ENCODE peak calls at places on chromosomes 3 and 15, in eight cellular contexts. H, G, O, Q, I, V, M and K are unnamed samples.

GRCh38 chr15:49313650-49314049 is 109.4 kb upstream of the FGF7 start:
- DNase-seq in H (no peak), G (no peak), O (no peak), Q (no peak), I (no peak), V (no peak), M (no peak), K (no peak)

GRCh38 chr15:78716651-78717050 is 75.6 kb upstream of the CHRNB4 start:
- DNase-seq in H (no peak), G (no peak), O (no peak), Q (no peak), I (no peak), V (no peak), M (no peak), K (no peak)

GRCh38 chr3:101074518-101074917 is 81.3 kb upstream of the ABI3BP start:
- DNase-seq in H (no peak), G (no peak), O (no peak), Q (no peak), I (no peak), V (no peak), M (peak), K (no peak)

GRCh38 chr3:57152761-57153160 is 12.4 kb downstream of the IL17RD start:
- DNase-seq in H (no peak), G (no peak), O (no peak), Q (no peak), I (no peak), V (no peak), M (no peak), K (no peak)

GRCh38 chr15:59399465-59400102 is 26.9 kb upstream of the MYO1E start:
- DNase-seq in H (peak), G (no peak), O (no peak), Q (no peak), I (no peak), V (no peak), M (no peak), K (no peak)

GRCh38 chr3:47414666-47415587 is 34.1 kb downstream of the PTPN23 start:
- DNase-seq in H (peak), G (no peak), O (no peak), Q (no peak), I (no peak), V (no peak), M (no peak), K (no peak)

GRCh38 chr3:20405731-20406130 is 219.7 kb upstream of the SGO1 start:
- DNase-seq in H (no peak), G (no peak), O (no peak), Q (no peak), I (no peak), V (no peak), M (no peak), K (no peak)

GRCh38 chr3:42129014-42129953 is 38.1 kb downstream of the TRAK1 start:
- DNase-seq in H (no peak), G (no peak), O (peak), Q (no peak), I (no peak), V (no peak), M (peak), K (no peak)

GRCh38 chr3:77256584-77257488 is 216.9 kb downstream of the ROBO2 start:
- DNase-seq in H (no peak), G (no peak), O (no peak), Q (peak), I (no peak), V (no peak), M (no peak), K (no peak)

GRCh38 chr3:9398715-9399708 is 1.6 kb downstream of the SETD5 start:
- DNase-seq in H (peak), G (no peak), O (no peak), Q (no peak), I (no peak), V (peak), M (peak), K (peak)

GRCh38 chr3:52118156-52118875 is 35.9 kb downstream of the POC1A start:
- DNase-seq in H (no peak), G (no peak), O (no peak), Q (no peak), I (no peak), V (no peak), M (no peak), K (no peak)

GRCh38 chr3:150385296-150386242 is 22.5 kb upstream of the TSC22D2 start:
- DNase-seq in H (peak), G (no peak), O (no peak), Q (no peak), I (no peak), V (no peak), M (no peak), K (no peak)

GRCh38 chr15:80384442-80384841 is 19.7 kb upstream of the ARNT2 start:
- DNase-seq in H (no peak), G (no peak), O (no peak), Q (no peak), I (no peak), V (no peak), M (no peak), K (no peak)

GRCh38 chr3:12707425-12707824 is 43.5 kb upstream of the RAF1 start:
- DNase-seq in H (no peak), G (no peak), O (no peak), Q (no peak), I (no peak), V (no peak), M (no peak), K (no peak)

GRCh38 chr3:115100172-115100571 is 46.9 kb downstream of the ZBTB20 start:
- DNase-seq in H (no peak), G (no peak), O (no peak), Q (peak), I (no peak), V (peak), M (peak), K (no peak)

GRCh38 chr3:9141903-9142302 is 107.5 kb downstream of the SRGAP3 start:
- DNase-seq in H (no peak), G (no peak), O (no peak), Q (no peak), I (no peak), V (no peak), M (no peak), K (no peak)

GRCh38 chr3:182500294-182500693 is 293.0 kb upstream of the ATP11B start:
- DNase-seq in H (no peak), G (no peak), O (no peak), Q (no peak), I (no peak), V (no peak), M (no peak), K (peak)

GRCh38 chr3:69451594-69451993 is 65.7 kb upstream of the FRMD4B start:
- DNase-seq in H (no peak), G (no peak), O (no peak), Q (no peak), I (no peak), V (no peak), M (no peak), K (no peak)

GRCh38 chr15:78018968-78019644 is 58.4 kb downstream of the TBC1D2B start:
- DNase-seq in H (peak), G (no peak), O (no peak), Q (no peak), I (no peak), V (no peak), M (no peak), K (no peak)

GRCh38 chr15:49898097-49898496 is 220.9 kb downstream of the ATP8B4 start:
- DNase-seq in H (no peak), G (no peak), O (no peak), Q (no peak), I (no peak), V (no peak), M (no peak), K (no peak)

GRCh38 chr15:92473784-92474183 is 80.1 kb downstream of the ST8SIA2 start:
- DNase-seq in H (no peak), G (no peak), O (no peak), Q (no peak), I (no peak), V (no peak), M (no peak), K (no peak)

GRCh38 chr15:90650956-90651689 is 66.0 kb upstream of the BLM start:
- DNase-seq in H (no peak), G (no peak), O (no peak), Q (no peak), I (no peak), V (no peak), M (no peak), K (no peak)

GRCh38 chr3:133426721-133427120 is 26.9 kb downstream of the BFSP2 start:
- DNase-seq in H (no peak), G (no peak), O (no peak), Q (no peak), I (no peak), V (no peak), M (peak), K (no peak)

GRCh38 chr15:34795267-34796081 is at the start of gene ACTC1:
- DNase-seq in H (no peak), G (no peak), O (peak), Q (no peak), I (no peak), V (no peak), M (peak), K (peak)

GRCh38 chr3:14335774-14336413 is 66.5 kb upstream of the SLC6A6 start:
- DNase-seq in H (no peak), G (no peak), O (no peak), Q (no peak), I (no peak), V (no peak), M (no peak), K (no peak)

GRCh38 chr15:80275946-80276345 is 23.9 kb upstream of the CTXND1 start:
- DNase-seq in H (no peak), G (no peak), O (peak), Q (no peak), I (no peak), V (no peak), M (peak), K (no peak)

GRCh38 chr3:152255290-152255689 is 13.4 kb upstream of the MBNL1 start:
- DNase-seq in H (no peak), G (no peak), O (no peak), Q (no peak), I (no peak), V (no peak), M (no peak), K (no peak)

GRCh38 chr3:72907851-72908620 is 20.2 kb downstream of the GXYLT2 start:
- DNase-seq in H (no peak), G (no peak), O (no peak), Q (no peak), I (no peak), V (no peak), M (peak), K (no peak)

GRCh38 chr3:25038907-25039306 is 389.2 kb upstream of the RARB start:
- DNase-seq in H (no peak), G (no peak), O (no peak), Q (no peak), I (no peak), V (no peak), M (no peak), K (no peak)

GRCh38 chr15:94229591-94230365 is 1.6 kb upstream of the MCTP2 start:
- DNase-seq in H (peak), G (peak), O (no peak), Q (no peak), I (no peak), V (peak), M (peak), K (no peak)

GRCh38 chr15:100170280-100170654 is 171.5 kb downstream of the ADAMTS17 start:
- DNase-seq in H (no peak), G (peak), O (no peak), Q (no peak), I (no peak), V (no peak), M (no peak), K (no peak)

GRCh38 chr3:136836511-136837156 is 17.7 kb downstream of the SLC35G2 start:
- DNase-seq in H (no peak), G (no peak), O (no peak), Q (no peak), I (no peak), V (no peak), M (no peak), K (no peak)